ENCODE peak calls at places on chromosomes 7 and 10, in four cellular contexts. One of them, this sample, is unnamed.

GRCh38 chr10:122141821-122142651 is 129.1 kb upstream of the BTBD16 start:
- DNase-seq in A549: no peak
- DNase-seq in K562: no peak
- DNase-seq in GM12878: no peak
- DNase-seq in this sample: no peak

GRCh38 chr7:2104107-2104710 is 128.5 kb downstream of the MAD1L1 start:
- DNase-seq in A549: peak; percentile 81
- DNase-seq in K562: peak; percentile 96
- DNase-seq in GM12878: no peak
- DNase-seq in this sample: peak; percentile 51

GRCh38 chr10:132470306-132471124 is 67.1 kb upstream of the INPP5A start:
- DNase-seq in A549: no peak
- DNase-seq in K562: no peak
- DNase-seq in GM12878: no peak
- DNase-seq in this sample: no peak

GRCh38 chr7:2146676-2147472 is 85.9 kb downstream of the MAD1L1 start:
- DNase-seq in A549: no peak
- DNase-seq in K562: no peak
- DNase-seq in GM12878: no peak
- DNase-seq in this sample: no peak

GRCh38 chr7:74272305-74273038 is 16.7 kb upstream of the CLIP2 start:
- DNase-seq in A549: peak; percentile 54
- DNase-seq in K562: peak; percentile 73
- DNase-seq in GM12878: peak; percentile 97
- DNase-seq in this sample: no peak

GRCh38 chr10:43816351-43817321 is 168.0 kb upstream of the ZNF32 start:
- DNase-seq in A549: no peak
- DNase-seq in K562: no peak
- DNase-seq in GM12878: peak; percentile 61
- DNase-seq in this sample: no peak

GRCh38 chr10:75403144-75404022 is 1.8 kb upstream of the ZNF503 start:
- DNase-seq in A549: peak; percentile 42
- DNase-seq in K562: no peak
- DNase-seq in GM12878: no peak
- DNase-seq in this sample: peak; percentile 18

GRCh38 chr10:24947304-24948097 is 4.9 kb downstream of the PRTFDC1 start:
- DNase-seq in A549: no peak
- DNase-seq in K562: no peak
- DNase-seq in GM12878: peak; percentile 51
- DNase-seq in this sample: no peak

GRCh38 chr10:22002531-22003110 is 909 bp downstream of the DNAJC1 start:
- DNase-seq in A549: peak; percentile 13
- DNase-seq in K562: no peak
- DNase-seq in GM12878: no peak
- DNase-seq in this sample: peak; percentile 21

GRCh38 chr7:130942211-130942964 is 208.4 kb upstream of the KLF14 start:
- DNase-seq in A549: peak; percentile 76
- DNase-seq in K562: peak; percentile 59
- DNase-seq in GM12878: no peak
- DNase-seq in this sample: peak; percentile 70

GRCh38 chr7:38558786-38559185 is 72.4 kb downstream of the AMPH start:
- DNase-seq in A549: no peak
- DNase-seq in K562: no peak
- DNase-seq in GM12878: no peak
- DNase-seq in this sample: no peak

GRCh38 chr10:44395396-44395795 is 10.5 kb upstream of the CXCL12 start:
- DNase-seq in A549: no peak
- DNase-seq in K562: no peak
- DNase-seq in GM12878: no peak
- DNase-seq in this sample: no peak

DNA sequence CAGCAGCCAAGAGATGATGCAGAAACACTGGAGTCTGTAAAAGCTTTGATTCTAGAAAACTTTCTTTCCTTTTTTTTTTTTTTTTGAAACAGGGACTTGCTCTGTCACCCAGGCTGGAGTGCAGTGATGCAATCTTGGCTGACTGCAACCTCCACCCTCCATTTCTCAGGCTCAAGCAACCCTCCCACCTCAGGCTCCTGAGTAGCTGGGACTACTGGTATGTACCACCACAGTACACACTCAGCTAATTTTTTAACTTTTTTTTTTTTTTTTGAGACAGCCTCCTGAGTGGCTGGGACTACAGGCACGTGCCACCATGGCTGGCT is 17.0 kb upstream of the BAG3 start:
- DNase-seq in A549: peak; percentile 27
- DNase-seq in K562: no peak
- DNase-seq in GM12878: no peak
- DNase-seq in this sample: no peak
- TF ChIP-seq POLR2AphosphoS2 in A549: no peak
- TF ChIP-seq POLR2AphosphoS2 in K562: no peak
- TF ChIP-seq POLR2AphosphoS2 in GM12878: no peak
- TF ChIP-seq POLR2AphosphoS2 in this sample: no peak

DNA sequence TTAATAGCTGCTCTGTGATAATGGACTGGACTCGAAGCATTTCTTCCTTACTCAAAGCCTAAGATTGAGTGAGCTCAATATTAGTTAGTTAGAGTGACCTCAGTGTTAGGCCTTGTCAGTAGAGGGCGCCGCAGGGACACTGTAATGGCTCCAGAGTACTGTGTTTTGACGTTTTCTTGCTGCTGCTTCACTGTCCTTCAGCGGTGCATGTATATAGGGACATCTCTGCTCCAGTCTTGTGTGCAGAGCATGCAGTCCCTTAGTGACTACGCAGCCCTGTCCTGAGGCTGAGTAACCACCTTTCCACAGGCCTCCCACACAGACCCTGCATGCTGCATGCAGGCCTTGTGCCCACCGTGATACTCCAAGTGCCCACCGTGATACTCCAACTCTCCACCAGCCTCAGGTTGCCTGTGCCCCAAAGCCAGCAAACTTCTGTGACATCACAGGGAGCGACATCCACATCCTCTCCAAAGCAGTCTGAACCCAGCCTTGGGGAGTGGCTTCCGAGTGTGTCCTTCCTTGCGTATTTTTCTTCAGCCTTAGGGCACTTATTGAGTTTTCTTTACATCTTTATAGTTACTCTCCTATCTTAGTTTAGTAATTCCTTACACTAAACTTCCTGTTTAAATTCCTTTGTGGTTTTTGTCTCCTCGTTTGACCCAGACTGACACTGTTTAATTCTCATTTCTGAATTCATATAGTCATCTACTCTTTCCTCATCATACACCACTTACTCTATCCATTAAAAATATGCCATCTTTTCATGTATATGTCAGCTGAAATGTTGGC is 118.2 kb downstream of the JAZF1 start:
- DNase-seq in A549: peak; percentile 81
- DNase-seq in K562: peak; percentile 8
- DNase-seq in GM12878: no peak
- DNase-seq in this sample: peak; percentile 40
- TF ChIP-seq POLR2AphosphoS2 in A549: no peak
- TF ChIP-seq POLR2AphosphoS2 in K562: no peak
- TF ChIP-seq POLR2AphosphoS2 in GM12878: no peak
- TF ChIP-seq POLR2AphosphoS2 in this sample: no peak

GRCh38 chr10:11424456-11425287 is 186.8 kb downstream of the USP6NL start:
- DNase-seq in A549: peak; percentile 54
- DNase-seq in K562: peak; percentile 79
- DNase-seq in GM12878: no peak
- DNase-seq in this sample: peak; percentile 39
- TF ChIP-seq POLR2AphosphoS2 in A549: no peak
- TF ChIP-seq POLR2AphosphoS2 in K562: no peak
- TF ChIP-seq POLR2AphosphoS2 in GM12878: no peak
- TF ChIP-seq POLR2AphosphoS2 in this sample: no peak

DNA sequence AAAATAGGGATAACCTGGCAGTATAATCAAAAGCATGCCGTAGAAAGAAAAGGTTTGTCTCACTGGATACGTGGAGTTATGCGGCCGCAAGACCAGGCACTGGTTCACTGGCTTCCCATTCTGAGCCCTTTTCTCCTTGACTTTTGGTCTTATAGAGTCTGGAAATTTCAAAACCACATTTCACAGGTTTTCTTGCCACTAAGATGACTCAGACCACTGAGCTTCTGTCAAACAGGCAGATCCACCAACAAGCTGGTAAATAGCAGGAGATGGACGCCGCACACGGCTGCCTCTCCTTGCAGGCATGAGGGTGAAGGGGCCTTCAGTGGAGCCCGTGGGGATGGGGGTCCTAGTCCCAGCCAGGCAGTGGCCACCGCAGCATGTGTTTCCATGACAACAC is 55.6 kb downstream of the KLF6 start:
- DNase-seq in A549: no peak
- DNase-seq in K562: no peak
- DNase-seq in GM12878: no peak
- DNase-seq in this sample: no peak
- TF ChIP-seq POLR2AphosphoS2 in A549: no peak
- TF ChIP-seq POLR2AphosphoS2 in K562: no peak
- TF ChIP-seq POLR2AphosphoS2 in GM12878: no peak
- TF ChIP-seq POLR2AphosphoS2 in this sample: no peak

GRCh38 chr10:86151613-86152012 is 215.0 kb downstream of the GRID1 start:
- DNase-seq in A549: no peak
- DNase-seq in K562: no peak
- DNase-seq in GM12878: no peak
- DNase-seq in this sample: no peak
- TF ChIP-seq POLR2AphosphoS2 in A549: no peak
- TF ChIP-seq POLR2AphosphoS2 in K562: no peak
- TF ChIP-seq POLR2AphosphoS2 in GM12878: no peak
- TF ChIP-seq POLR2AphosphoS2 in this sample: no peak

DNA sequence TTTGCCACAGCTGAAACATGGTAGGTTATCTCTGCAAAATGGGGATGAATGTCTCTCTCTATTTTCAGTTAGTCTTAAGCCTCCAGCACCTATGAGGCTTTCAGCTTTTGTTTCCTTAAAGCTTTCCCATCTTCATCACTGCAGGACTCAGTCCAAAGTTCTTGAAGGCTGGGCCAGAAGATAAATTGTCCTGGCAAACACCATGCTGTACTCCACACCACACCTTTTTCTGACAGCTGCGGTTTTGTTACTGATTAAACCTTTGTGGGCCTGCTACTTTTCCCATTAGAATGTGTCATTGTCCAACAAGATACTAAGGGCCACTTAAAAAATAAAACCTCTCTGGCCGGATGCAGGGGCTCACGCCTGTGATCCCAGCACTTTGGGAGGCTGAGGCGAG is 87.2 kb upstream of the A1CF start:
- DNase-seq in A549: no peak
- DNase-seq in K562: no peak
- DNase-seq in GM12878: no peak
- DNase-seq in this sample: peak; percentile 54
- TF ChIP-seq POLR2AphosphoS2 in A549: no peak
- TF ChIP-seq POLR2AphosphoS2 in K562: no peak
- TF ChIP-seq POLR2AphosphoS2 in GM12878: no peak
- TF ChIP-seq POLR2AphosphoS2 in this sample: no peak

DNA sequence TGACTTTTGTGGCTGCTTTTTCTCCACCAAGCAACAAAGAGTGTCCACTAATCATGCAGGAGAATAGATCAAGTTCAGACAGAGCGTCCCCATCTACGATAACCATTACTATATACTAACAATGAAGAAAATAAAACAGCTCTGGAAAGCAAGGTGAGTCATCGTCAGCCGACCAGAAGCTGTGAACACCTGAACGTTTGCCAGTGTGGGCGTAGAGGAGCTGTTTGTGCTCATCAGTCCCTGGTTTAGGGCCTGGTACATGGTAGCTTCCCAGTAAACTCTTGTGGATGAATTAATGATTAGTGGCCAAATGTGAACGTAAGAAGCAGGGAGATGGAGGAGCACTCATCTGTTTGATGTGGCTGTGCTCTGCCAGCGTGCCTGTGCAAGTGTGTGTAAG is 180.7 kb downstream of the EVX1 start:
- DNase-seq in A549: no peak
- DNase-seq in K562: no peak
- DNase-seq in GM12878: no peak
- DNase-seq in this sample: no peak
- TF ChIP-seq POLR2AphosphoS2 in A549: no peak
- TF ChIP-seq POLR2AphosphoS2 in K562: no peak
- TF ChIP-seq POLR2AphosphoS2 in GM12878: no peak
- TF ChIP-seq POLR2AphosphoS2 in this sample: no peak

DNA sequence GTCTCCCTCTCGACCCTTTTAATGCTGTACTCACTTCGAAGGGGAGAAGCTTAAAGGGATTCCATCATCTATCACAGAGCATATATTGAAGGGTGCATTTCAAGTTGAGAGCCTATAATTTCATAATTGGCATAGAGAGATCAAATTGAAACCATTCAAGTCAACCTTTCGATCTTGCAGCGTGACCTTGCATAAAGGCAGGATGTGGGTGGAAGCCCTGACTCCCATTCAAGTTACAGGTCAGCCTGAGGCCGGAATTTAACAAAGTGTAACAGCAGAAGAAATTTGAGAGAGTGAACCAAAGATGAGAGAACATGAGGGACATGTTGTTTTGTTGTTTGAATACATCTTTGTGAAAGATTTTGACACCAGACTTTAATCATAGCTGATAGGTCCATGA is 195.3 kb upstream of the TPK1 start:
- DNase-seq in A549: no peak
- DNase-seq in K562: no peak
- DNase-seq in GM12878: no peak
- DNase-seq in this sample: no peak
- TF ChIP-seq POLR2AphosphoS2 in A549: no peak
- TF ChIP-seq POLR2AphosphoS2 in K562: no peak
- TF ChIP-seq POLR2AphosphoS2 in GM12878: no peak
- TF ChIP-seq POLR2AphosphoS2 in this sample: no peak

GRCh38 chr10:130970341-130971122 is 341.0 kb downstream of the TCERG1L start:
- DNase-seq in A549: no peak
- DNase-seq in K562: no peak
- DNase-seq in GM12878: no peak
- DNase-seq in this sample: no peak

GRCh38 chr10:130968964-130969363 is 342.6 kb downstream of the TCERG1L start:
- DNase-seq in A549: no peak
- DNase-seq in K562: no peak
- DNase-seq in GM12878: no peak
- DNase-seq in this sample: no peak

GRCh38 chr10:130973127-130973839 is 338.2 kb downstream of the TCERG1L start:
- DNase-seq in A549: no peak
- DNase-seq in K562: no peak
- DNase-seq in GM12878: no peak
- DNase-seq in this sample: no peak

GRCh38 chr10:130969700-130970099 is 341.8 kb downstream of the TCERG1L start:
- DNase-seq in A549: no peak
- DNase-seq in K562: no peak
- DNase-seq in GM12878: no peak
- DNase-seq in this sample: no peak

DNA sequence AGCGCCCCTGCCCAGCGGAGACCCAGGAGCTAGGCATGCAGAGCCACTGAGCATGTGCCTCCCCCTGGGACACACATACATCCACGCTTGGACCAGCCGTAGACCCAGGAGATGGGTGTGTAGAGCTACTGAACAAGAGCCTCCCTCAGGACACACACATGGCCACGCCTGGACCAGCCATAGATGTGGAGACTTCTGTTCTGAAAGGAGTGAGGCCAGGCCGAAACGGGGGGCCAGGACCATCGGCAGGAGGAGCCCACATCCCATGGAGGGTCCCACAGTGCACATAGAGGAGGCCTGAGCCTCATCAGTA is 340.4 kb downstream of the TCERG1L start:
- DNase-seq in A549: no peak
- DNase-seq in K562: no peak
- DNase-seq in GM12878: no peak
- DNase-seq in this sample: no peak
- TF ChIP-seq POLR2AphosphoS2 in A549: no peak
- TF ChIP-seq POLR2AphosphoS2 in K562: no peak
- TF ChIP-seq POLR2AphosphoS2 in GM12878: no peak
- TF ChIP-seq POLR2AphosphoS2 in this sample: no peak

This sample was measured in HepG2.